ENCODE peak calls at places on chromosomes 1 and 21, in six cellular contexts. E is tibial artery; H is tibial nerve; K is WERI-Rb-1; M is HCT116; B is CD4-positive, CD25-positive, alpha-beta regulatory T cell. V is an unnamed sample.

GRCh38 chr1:223771814-223772770 is 59.8 kb downstream of the CAPN2 start:
- DNase-seq in E (peak; percentile 63), H (no peak), K (no peak), M (peak; percentile 80), B (no peak), V (no peak)

GRCh38 chr1:59061876-59062275 is 235.0 kb upstream of the FGGY start:
- DNase-seq in E (peak; percentile 88), H (peak; percentile 49), K (no peak), M (peak; percentile 32), B (no peak), V (peak; percentile 69)

GRCh38 chr1:14767075-14767474 is 168.6 kb downstream of the KAZN start:
- DNase-seq in E (no peak), H (no peak), K (no peak), M (no peak), B (no peak), V (no peak)

GRCh38 chr1:3898994-3899775 is 887 bp downstream of the C1orf174 start:
- DNase-seq in E (no peak), H (no peak), K (no peak), M (no peak), B (no peak), V (no peak)

GRCh38 chr1:79355073-79355472 is 348.5 kb upstream of the ADGRL4 start:
- DNase-seq in E (no peak), H (no peak), K (no peak), M (no peak), B (no peak), V (no peak)

GRCh38 chr1:1419363-1419811 is 1.7 kb downstream of the ANKRD65 start:
- DNase-seq in E (no peak), H (no peak), K (no peak), M (no peak), B (no peak), V (no peak)

GRCh38 chr1:237788069-237788468 is 102.7 kb downstream of the ZP4 start:
- DNase-seq in E (no peak), H (no peak), K (no peak), M (no peak), B (no peak), V (no peak)

GRCh38 chr21:42854246-42855010 is 24.9 kb downstream of the WDR4 start:
- DNase-seq in E (no peak), H (no peak), K (no peak), M (no peak), B (no peak), V (no peak)

GRCh38 chr1:69919922-69920273 is 285.5 kb downstream of the LRRC40 start:
- DNase-seq in E (no peak), H (no peak), K (no peak), M (no peak), B (no peak), V (no peak)

GRCh38 chr1:94244816-94245215 is 7.4 kb upstream of the ARHGAP29 start:
- DNase-seq in E (no peak), H (no peak), K (no peak), M (no peak), B (no peak), V (no peak)

GRCh38 chr1:175209493-175209921 is 16.9 kb upstream of the KIAA0040 start:
- DNase-seq in E (no peak), H (no peak), K (no peak), M (no peak), B (no peak), V (no peak)

GRCh38 chr1:231827337-231828105 is 200.9 kb downstream of the DISC1 start:
- DNase-seq in E (no peak), H (no peak), K (no peak), M (no peak), B (no peak), V (no peak)

GRCh38 chr1:113519561-113519960 is 129.2 kb downstream of the MAGI3 start:
- DNase-seq in E (no peak), H (no peak), K (no peak), M (no peak), B (no peak), V (no peak)

GRCh38 chr1:169483500-169483966 is 2.2 kb downstream of the SLC19A2 start:
- DNase-seq in E (peak; percentile 53), H (no peak), K (no peak), M (no peak), B (no peak), V (peak; percentile 86)

GRCh38 chr1:1435094-1435903 is at the start of gene VWA1:
- DNase-seq in E (peak; percentile 25), H (no peak), K (peak; percentile 70), M (no peak), B (peak; percentile 27), V (peak; percentile 39)

GRCh38 chr1:15345711-15346355 is 63.9 kb upstream of the EFHD2 start:
- DNase-seq in E (peak; percentile 72), H (peak; percentile 29), K (no peak), M (no peak), B (peak; percentile 9), V (peak; percentile 21)

GRCh38 chr1:54253480-54253879 is 53.5 kb downstream of the MRPL37 start:
- DNase-seq in E (peak; percentile 74), H (peak; percentile 64), K (no peak), M (peak; percentile 56), B (no peak), V (peak; percentile 63)

GRCh38 chr1:55420866-55421265 is 205.7 kb upstream of the USP24 start:
- DNase-seq in E (no peak), H (no peak), K (peak; percentile 15), M (no peak), B (no peak), V (no peak)

GRCh38 chr1:172414331-172414730 is 6.2 kb upstream of the C1orf105 start:
- DNase-seq in E (no peak), H (no peak), K (no peak), M (no peak), B (no peak), V (no peak)

GRCh38 chr1:95093296-95093695 is 20.5 kb upstream of the ALG14 start:
- DNase-seq in E (no peak), H (no peak), K (no peak), M (no peak), B (no peak), V (no peak)

GRCh38 chr1:35461966-35462651 is 95.1 kb downstream of the KIAA0319L start:
- DNase-seq in E (no peak), H (no peak), K (no peak), M (no peak), B (no peak), V (no peak)

GRCh38 chr1:91556556-91556955 is 55.9 kb downstream of the CDC7 start:
- DNase-seq in E (no peak), H (no peak), K (no peak), M (no peak), B (no peak), V (no peak)

GRCh38 chr1:7956218-7957032 is 5.1 kb upstream of the PARK7 start:
- DNase-seq in E (no peak), H (no peak), K (no peak), M (no peak), B (no peak), V (no peak)

GRCh38 chr1:26783646-26784022 is 4.1 kb upstream of the PIGV start:
- DNase-seq in E (no peak), H (no peak), K (no peak), M (no peak), B (no peak), V (no peak)
- H3K4me3 ChIP-seq in E (no peak overlapping the region), H (no peak overlapping the region), K (no peak overlapping the region), M (no peak overlapping the region), B (no peak overlapping the region), V (no peak overlapping the region)

DNA sequence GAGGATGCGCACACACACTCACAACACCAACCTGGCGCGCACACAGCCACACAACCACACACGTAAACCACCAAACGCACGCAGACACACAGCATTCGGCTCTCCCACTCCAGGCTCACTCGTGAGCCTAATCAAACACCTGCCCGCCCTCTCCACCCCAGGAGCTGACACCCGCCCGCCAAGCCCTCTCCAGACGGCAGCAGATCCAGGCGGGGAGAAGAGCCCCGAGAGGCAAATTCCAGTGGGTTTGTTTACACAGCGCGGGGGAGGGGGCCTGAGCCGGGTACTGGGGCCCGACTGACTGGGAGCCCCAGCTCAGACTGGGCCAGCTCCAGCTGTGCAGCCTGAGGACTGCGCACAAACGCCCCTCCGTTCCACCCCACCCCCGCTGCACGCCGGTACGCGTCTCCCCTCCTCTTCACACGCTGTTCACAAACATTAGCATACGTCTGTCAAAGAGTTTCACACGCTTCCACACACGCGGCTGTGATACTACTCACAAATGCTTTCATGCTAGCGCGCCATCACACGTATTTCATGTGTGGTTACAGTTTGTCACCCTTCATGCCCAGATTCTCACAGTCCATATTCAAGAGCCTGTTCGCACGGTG is 1.1 kb upstream of the EFNA1 start:
- DNase-seq in E (no peak), H (no peak), K (peak; percentile 69), M (no peak), B (no peak), V (no peak)
- H3K27me3 ChIP-seq in E (peaks cover 41% of the 10 kb centered on the region), H (no peaks in the 10 kb centered on the region), K (peaks cover 16% of the 10 kb centered on the region), M (no peaks in the 10 kb centered on the region), B (peaks cover 9% of the 10 kb centered on the region), V (peaks cover 34% of the 10 kb centered on the region)

GRCh38 chr1:246165826-246166709 is 341.0 kb downstream of the SMYD3 start:
- DNase-seq in E (no peak), H (no peak), K (no peak), M (no peak), B (no peak), V (no peak)
- H3K4me3 ChIP-seq in E (no peak overlapping the region), H (no peak overlapping the region), K (no peak overlapping the region), M (no peak overlapping the region), B (no peak overlapping the region), V (no peak overlapping the region)

DNA sequence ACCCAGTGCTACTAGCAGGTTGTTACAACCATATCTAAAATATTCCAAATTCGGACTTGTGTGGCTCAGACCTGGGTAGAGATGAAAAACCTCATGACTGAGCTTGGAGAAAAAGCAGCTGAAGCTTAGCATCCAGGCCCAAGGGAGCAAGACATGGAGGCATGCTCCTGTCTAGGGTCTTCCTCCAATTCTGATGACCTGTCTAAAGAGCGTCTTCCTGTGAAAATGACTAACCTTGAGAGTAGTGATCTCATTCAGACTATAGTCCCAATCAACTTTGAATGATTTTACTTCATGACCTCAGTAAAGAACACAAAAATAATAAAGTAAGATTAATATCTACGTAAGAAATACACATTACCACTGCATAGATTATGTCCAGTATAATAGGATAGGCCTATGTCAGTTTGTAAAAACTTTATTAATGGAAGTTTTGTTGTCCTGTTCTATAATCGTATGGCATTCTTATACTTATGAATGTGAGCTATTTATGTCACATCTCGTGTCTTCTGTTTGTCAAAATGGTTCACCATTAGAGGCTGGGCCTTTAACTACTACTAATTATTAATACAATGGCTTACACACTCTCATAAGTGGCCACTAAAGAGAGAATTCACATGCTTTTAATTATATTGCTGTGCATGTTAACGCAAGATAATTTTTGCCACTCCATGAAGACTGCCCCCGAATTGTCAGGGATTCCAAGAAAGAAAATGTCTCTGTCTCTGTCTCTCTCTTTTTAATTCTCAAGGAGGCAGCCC is 201.3 kb downstream of the NCAM2 start:
- DNase-seq in E (no peak), H (no peak), K (no peak), M (no peak), B (no peak), V (no peak)
- H3K27me3 ChIP-seq in E (no peaks in the 10 kb centered on the region), H (no peaks in the 10 kb centered on the region), K (no peaks in the 10 kb centered on the region), M (no peaks in the 10 kb centered on the region), B (no peaks in the 10 kb centered on the region), V (no peaks in the 10 kb centered on the region)

GRCh38 chr1:89670711-89671110 is 37.8 kb downstream of the LRRC8C start:
- DNase-seq in E (no peak), H (no peak), K (no peak), M (no peak), B (no peak), V (no peak)
- H3K4me3 ChIP-seq in E (no peak overlapping the region), H (no peak overlapping the region), K (no peak overlapping the region), M (no peak overlapping the region), B (peak overlapping the region; percentile 78), V (no peak overlapping the region)

GRCh38 chr1:158122823-158123390 is 57.8 kb upstream of the CD1D start:
- DNase-seq in E (no peak), H (no peak), K (no peak), M (no peak), B (no peak), V (no peak)
- H3K27me3 ChIP-seq in E (peaks cover 5% of the 10 kb centered on the region), H (peaks cover 5% of the 10 kb centered on the region), K (peaks cover 52% of the 10 kb centered on the region), M (peaks cover 6% of the 10 kb centered on the region), B (peaks cover 5% of the 10 kb centered on the region), V (peaks cover 8% of the 10 kb centered on the region)

GRCh38 chr1:24643362-24644346 is 552 bp downstream of the SRRM1 start:
- DNase-seq in E (no peak), H (no peak), K (peak; percentile 37), M (no peak), B (no peak), V (no peak)
- H3K4me3 ChIP-seq in E (peak overlapping the region; percentile 98), H (peak overlapping the region; percentile 90), K (peak overlapping the region; percentile 92), M (peak overlapping the region; percentile 76), B (peak overlapping the region; percentile 86), V (peak overlapping the region; percentile 81)